ENCODE peak calls at places on chromosome 6, in six cellular contexts. O, L, J, I, F and N are unnamed samples.

GRCh38 chr6:38776515-38776914 is 61.4 kb downstream of the DNAH8 start:
- DNase-seq in O (no peak), L (no peak), J (no peak), I (peak; percentile 0), F (no peak), N (peak; percentile 17)

GRCh38 chr6:5260661-5261544 is at the start of the genes FARS2 and LYRM4:
- DNase-seq in O (peak; percentile 85), L (peak; percentile 95), J (peak; percentile 88), I (peak; percentile 83), F (peak; percentile 73), N (peak; percentile 99)

GRCh38 chr6:55528624-55529023 is 50.4 kb downstream of the HMGCLL1 start:
- DNase-seq in O (no peak), L (peak; percentile 32), J (no peak), I (peak; percentile 19), F (no peak), N (no peak)

GRCh38 chr6:30063315-30063714 is 2.2 kb downstream of the POLR1H start:
- DNase-seq in O (no peak), L (no peak), J (no peak), I (no peak), F (no peak), N (no peak)

GRCh38 chr6:118896339-118897136 is 2.6 kb downstream of the ASF1A start:
- DNase-seq in O (no peak), L (peak; percentile 64), J (no peak), I (peak; percentile 68), F (peak; percentile 18), N (peak; percentile 28)

GRCh38 chr6:30819287-30819917 is 64.9 kb upstream of the DDR1 start:
- DNase-seq in O (no peak), L (no peak), J (no peak), I (peak; percentile 37), F (no peak), N (no peak)

GRCh38 chr6:88220493-88220892 is 54.3 kb upstream of the CNR1 start:
- DNase-seq in O (no peak), L (peak; percentile 17), J (no peak), I (peak; percentile 4), F (no peak), N (peak; percentile 20)

GRCh38 chr6:167767715-167768107 is 59.0 kb upstream of the AFDN start:
- DNase-seq in O (no peak), L (no peak), J (no peak), I (no peak), F (no peak), N (no peak)

GRCh38 chr6:90019216-90019615 is 124.9 kb downstream of the GJA10 start:
- DNase-seq in O (no peak), L (no peak), J (no peak), I (no peak), F (no peak), N (no peak)

GRCh38 chr6:157763129-157763893 is 59.7 kb upstream of the SNX9 start:
- DNase-seq in O (no peak), L (peak; percentile 14), J (no peak), I (peak; percentile 79), F (no peak), N (peak; percentile 37)

GRCh38 chr6:11161031-11161966 is 49.8 kb upstream of the ERVFRD-1 start:
- DNase-seq in O (no peak), L (no peak), J (no peak), I (no peak), F (no peak), N (peak; percentile 60)

GRCh38 chr6:28751514-28751913 is 172.3 kb downstream of the TRIM27 start:
- DNase-seq in O (no peak), L (no peak), J (no peak), I (no peak), F (no peak), N (no peak)

GRCh38 chr6:35727206-35727934 is 9.5 kb upstream of the ARMC12 start:
- DNase-seq in O (no peak), L (no peak), J (peak; percentile 60), I (peak; percentile 65), F (peak; percentile 54), N (peak; percentile 69)

GRCh38 chr6:136646377-136646776 is 96.2 kb upstream of the MAP7 start:
- DNase-seq in O (no peak), L (no peak), J (no peak), I (peak; percentile 71), F (no peak), N (peak; percentile 27)

GRCh38 chr6:34207695-34208443 is 28.8 kb upstream of the HMGA1 start:
- DNase-seq in O (no peak), L (no peak), J (no peak), I (no peak), F (no peak), N (no peak)

GRCh38 chr6:129785081-129785755 is 75.2 kb upstream of the ARHGAP18 start:
- DNase-seq in O (no peak), L (no peak), J (no peak), I (peak; percentile 14), F (no peak), N (peak; percentile 15)

GRCh38 chr6:81909162-81909561 is 156.7 kb upstream of the TENT5A start:
- DNase-seq in O (no peak), L (no peak), J (no peak), I (no peak), F (no peak), N (no peak)

GRCh38 chr6:89834884-89835792 is 5.5 kb downstream of the CASP8AP2 start:
- DNase-seq in O (no peak), L (no peak), J (no peak), I (no peak), F (no peak), N (no peak)

GRCh38 chr6:35213824-35214756 is at the start of gene SCUBE3:
- DNase-seq in O (no peak), L (peak; percentile 28), J (no peak), I (peak; percentile 29), F (no peak), N (peak; percentile 81)

GRCh38 chr6:121055572-121056163 is 278.6 kb downstream of the TBC1D32 start:
- DNase-seq in O (no peak), L (peak; percentile 64), J (no peak), I (peak; percentile 69), F (peak; percentile 7), N (peak; percentile 57)

GRCh38 chr6:84791233-84791632 is 26.8 kb upstream of the TBX18 start:
- DNase-seq in O (no peak), L (peak; percentile 64), J (no peak), I (peak; percentile 23), F (no peak), N (peak; percentile 25)

GRCh38 chr6:36724514-36725385 is 27.1 kb downstream of the RAB44 start:
- DNase-seq in O (peak; percentile 13), L (peak; percentile 61), J (peak; percentile 46), I (peak; percentile 74), F (peak; percentile 44), N (peak; percentile 86)

GRCh38 chr6:16855460-16855859 is 94.2 kb upstream of the ATXN1 start:
- DNase-seq in O (no peak), L (no peak), J (no peak), I (no peak), F (no peak), N (no peak)

GRCh38 chr6:30646450-30647038 is 389 bp upstream of the C6orf136 start:
- DNase-seq in O (peak; percentile 83), L (no peak), J (no peak), I (no peak), F (no peak), N (peak; percentile 99)

GRCh38 chr6:135092724-135093123 is 38.1 kb upstream of the HBS1L start:
- DNase-seq in O (no peak), L (no peak), J (no peak), I (no peak), F (no peak), N (no peak)

GRCh38 chr6:30748301-30748769 is 4.0 kb upstream of the IER3 start:
- DNase-seq in O (no peak), L (no peak), J (no peak), I (no peak), F (no peak), N (no peak)

GRCh38 chr6:107361568-107362270 is 97.6 kb downstream of the PDSS2 start:
- DNase-seq in O (no peak), L (no peak), J (peak; percentile 23), I (peak; percentile 51), F (no peak), N (peak; percentile 39)

GRCh38 chr6:704037-704436 is 11.1 kb upstream of the EXOC2 start:
- DNase-seq in O (no peak), L (no peak), J (no peak), I (no peak), F (no peak), N (no peak)

GRCh38 chr6:159174263-159174974 is 5.2 kb downstream of the FNDC1 start:
- DNase-seq in O (peak; percentile 36), L (peak; percentile 77), J (no peak), I (peak; percentile 81), F (no peak), N (peak; percentile 85)

GRCh38 chr6:132695773-132696172 is 18.1 kb downstream of the VNN1 start:
- DNase-seq in O (no peak), L (no peak), J (no peak), I (no peak), F (no peak), N (no peak)